ENCODE peak calls at places on chromosomes 5 and 9, in ten cellular contexts. One of them, this sample, is unnamed.

GRCh38 chr9:34741628-34742027 is 31.7 kb upstream of the CCL21 start:
- DNase-seq in IMR-90: no peak
- DNase-seq in suprapubic skin: no peak
- DNase-seq in NB4: peak; percentile 77
- DNase-seq in HepG2: no peak
- DNase-seq in transverse colon: no peak
- DNase-seq in tibial nerve: no peak
- DNase-seq in heart left ventricle: no peak
- DNase-seq in thyroid gland: no peak
- DNase-seq in uterus: no peak
- DNase-seq in this sample: no peak

GRCh38 chr5:133324058-133324457 is 272.2 kb downstream of the HSPA4 start:
- DNase-seq in transverse colon: no peak
- DNase-seq in heart left ventricle: no peak
- DNase-seq in thyroid gland: no peak
- DNase-seq in suprapubic skin: no peak
- DNase-seq in HepG2: no peak
- DNase-seq in tibial nerve: no peak
- DNase-seq in NB4: no peak
- DNase-seq in uterus: no peak
- DNase-seq in IMR-90: no peak
- DNase-seq in this sample: no peak

GRCh38 chr9:113164536-113165300 is 13.9 kb downstream of the SLC31A2 start:
- DNase-seq in suprapubic skin: no peak
- DNase-seq in tibial nerve: no peak
- DNase-seq in thyroid gland: peak; percentile 30
- DNase-seq in HepG2: no peak
- DNase-seq in IMR-90: peak; percentile 58
- DNase-seq in uterus: peak; percentile 35
- DNase-seq in heart left ventricle: peak; percentile 80
- DNase-seq in NB4: no peak
- DNase-seq in transverse colon: no peak
- DNase-seq in this sample: no peak

GRCh38 chr9:75229605-75230332 is 141.5 kb downstream of the OSTF1 start:
- DNase-seq in NB4: no peak
- DNase-seq in tibial nerve: no peak
- DNase-seq in uterus: no peak
- DNase-seq in transverse colon: peak; percentile 77
- DNase-seq in suprapubic skin: no peak
- DNase-seq in heart left ventricle: no peak
- DNase-seq in HepG2: peak; percentile 58
- DNase-seq in thyroid gland: peak; percentile 92
- DNase-seq in IMR-90: no peak
- DNase-seq in this sample: no peak

GRCh38 chr9:33379666-33380389 is 22.5 kb downstream of the AQP7 start:
- DNase-seq in HepG2: no peak
- DNase-seq in transverse colon: no peak
- DNase-seq in uterus: no peak
- DNase-seq in suprapubic skin: peak; percentile 64
- DNase-seq in heart left ventricle: peak; percentile 63
- DNase-seq in NB4: no peak
- DNase-seq in IMR-90: no peak
- DNase-seq in tibial nerve: no peak
- DNase-seq in thyroid gland: no peak
- DNase-seq in this sample: no peak

GRCh38 chr9:115494958-115495690 is 377.2 kb upstream of the TNC start:
- DNase-seq in transverse colon: no peak
- DNase-seq in uterus: no peak
- DNase-seq in NB4: no peak
- DNase-seq in tibial nerve: no peak
- DNase-seq in heart left ventricle: no peak
- DNase-seq in HepG2: peak; percentile 85
- DNase-seq in suprapubic skin: no peak
- DNase-seq in IMR-90: peak; percentile 8
- DNase-seq in thyroid gland: no peak
- DNase-seq in this sample: no peak

GRCh38 chr9:19720374-19720773 is 68.5 kb downstream of the SLC24A2 start:
- DNase-seq in NB4: peak; percentile 42
- DNase-seq in uterus: no peak
- DNase-seq in HepG2: peak; percentile 26
- DNase-seq in suprapubic skin: no peak
- DNase-seq in thyroid gland: no peak
- DNase-seq in IMR-90: peak; percentile 39
- DNase-seq in transverse colon: no peak
- DNase-seq in tibial nerve: no peak
- DNase-seq in heart left ventricle: no peak
- DNase-seq in this sample: peak; percentile 2

GRCh38 chr5:71887680-71888079 is 168.6 kb downstream of the CARTPT start:
- DNase-seq in NB4: peak; percentile 65
- DNase-seq in suprapubic skin: no peak
- DNase-seq in uterus: no peak
- DNase-seq in thyroid gland: no peak
- DNase-seq in IMR-90: peak; percentile 94
- DNase-seq in tibial nerve: no peak
- DNase-seq in transverse colon: no peak
- DNase-seq in heart left ventricle: no peak
- DNase-seq in HepG2: peak; percentile 70
- DNase-seq in this sample: peak; percentile 47

GRCh38 chr5:15013654-15014463 is 142.3 kb upstream of the ANKH start:
- DNase-seq in tibial nerve: no peak
- DNase-seq in NB4: peak; percentile 58
- DNase-seq in IMR-90: peak; percentile 80
- DNase-seq in HepG2: peak; percentile 75
- DNase-seq in uterus: no peak
- DNase-seq in transverse colon: no peak
- DNase-seq in heart left ventricle: no peak
- DNase-seq in thyroid gland: no peak
- DNase-seq in suprapubic skin: no peak
- DNase-seq in this sample: no peak

GRCh38 chr9:120913673-120914266 is 12.8 kb downstream of the TRAF1 start:
- DNase-seq in HepG2: no peak
- DNase-seq in heart left ventricle: no peak
- DNase-seq in IMR-90: no peak
- DNase-seq in suprapubic skin: no peak
- DNase-seq in NB4: peak; percentile 46
- DNase-seq in transverse colon: no peak
- DNase-seq in tibial nerve: no peak
- DNase-seq in thyroid gland: no peak
- DNase-seq in uterus: no peak
- DNase-seq in this sample: no peak

GRCh38 chr9:99105152-99106043 is 485 bp downstream of the TGFBR1 start:
- DNase-seq in heart left ventricle: peak; percentile 89
- DNase-seq in NB4: peak; percentile 74
- DNase-seq in HepG2: peak; percentile 52
- DNase-seq in IMR-90: peak; percentile 73
- DNase-seq in transverse colon: peak; percentile 84
- DNase-seq in suprapubic skin: peak; percentile 88
- DNase-seq in uterus: peak; percentile 65
- DNase-seq in tibial nerve: peak; percentile 58
- DNase-seq in thyroid gland: peak; percentile 84
- DNase-seq in this sample: peak; percentile 96
- TF ChIP-seq POLR2A in heart left ventricle: no peak
- TF ChIP-seq POLR2A in NB4: no peak
- TF ChIP-seq POLR2A in HepG2: peak; percentile 82
- TF ChIP-seq POLR2A in IMR-90: peak; percentile 74
- TF ChIP-seq POLR2A in transverse colon: peak; percentile 32
- TF ChIP-seq POLR2A in suprapubic skin: no peak
- TF ChIP-seq POLR2A in uterus: no peak
- TF ChIP-seq POLR2A in tibial nerve: no peak
- TF ChIP-seq POLR2A in thyroid gland: peak; percentile 35
- TF ChIP-seq POLR2A in this sample: peak; percentile 82

GRCh38 chr5:142324871-142325676 is at the start of gene SPRY4:
- DNase-seq in transverse colon: peak; percentile 91
- DNase-seq in NB4: peak; percentile 96
- DNase-seq in HepG2: peak; percentile 97
- DNase-seq in thyroid gland: peak; percentile 93
- DNase-seq in uterus: peak; percentile 92
- DNase-seq in tibial nerve: peak; percentile 88
- DNase-seq in suprapubic skin: peak; percentile 94
- DNase-seq in IMR-90: peak; percentile 98
- DNase-seq in heart left ventricle: peak; percentile 95
- DNase-seq in this sample: peak; percentile 75
- TF ChIP-seq POLR2A in transverse colon: peak; percentile 90
- TF ChIP-seq POLR2A in NB4: peak; percentile 86
- TF ChIP-seq POLR2A in HepG2: no peak
- TF ChIP-seq POLR2A in thyroid gland: no peak
- TF ChIP-seq POLR2A in uterus: peak; percentile 85
- TF ChIP-seq POLR2A in tibial nerve: peak; percentile 76
- TF ChIP-seq POLR2A in suprapubic skin: no peak
- TF ChIP-seq POLR2A in IMR-90: peak; percentile 98
- TF ChIP-seq POLR2A in heart left ventricle: peak; percentile 14
- TF ChIP-seq POLR2A in this sample: peak; percentile 99

DNA sequence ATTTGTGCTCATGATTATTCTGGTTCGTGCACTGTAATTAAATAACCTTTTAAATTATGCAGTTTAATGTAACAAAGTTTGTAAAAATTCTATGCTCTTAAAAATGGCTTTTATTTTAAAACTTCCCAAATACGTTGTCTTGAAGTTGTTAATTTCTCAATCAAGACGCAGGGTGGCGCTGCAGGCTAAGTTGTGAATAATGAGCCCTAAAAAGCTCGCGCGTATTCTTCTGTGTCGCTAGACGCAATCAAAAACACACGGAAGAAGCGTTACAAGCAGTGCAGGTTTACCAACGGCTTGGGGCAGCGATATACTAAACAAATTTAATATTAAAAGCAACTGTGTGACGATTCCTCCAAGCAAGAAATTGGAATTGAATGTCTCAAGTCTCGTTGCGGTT is at the start of gene PCDHB4:
- DNase-seq in transverse colon: no peak
- DNase-seq in heart left ventricle: no peak
- DNase-seq in thyroid gland: peak; percentile 15
- DNase-seq in suprapubic skin: no peak
- DNase-seq in HepG2: peak; percentile 5
- DNase-seq in IMR-90: no peak
- DNase-seq in tibial nerve: no peak
- DNase-seq in uterus: peak; percentile 45
- DNase-seq in NB4: peak; percentile 2
- DNase-seq in this sample: no peak
- TF ChIP-seq POLR2A in transverse colon: no peak
- TF ChIP-seq POLR2A in heart left ventricle: no peak
- TF ChIP-seq POLR2A in thyroid gland: no peak
- TF ChIP-seq POLR2A in suprapubic skin: no peak
- TF ChIP-seq POLR2A in HepG2: no peak
- TF ChIP-seq POLR2A in IMR-90: no peak
- TF ChIP-seq POLR2A in tibial nerve: no peak
- TF ChIP-seq POLR2A in uterus: no peak
- TF ChIP-seq POLR2A in NB4: no peak
- TF ChIP-seq POLR2A in this sample: no peak

GRCh38 chr5:127957701-127958190 is 125.8 kb upstream of the SLC12A2 start:
- DNase-seq in suprapubic skin: no peak
- DNase-seq in heart left ventricle: no peak
- DNase-seq in IMR-90: no peak
- DNase-seq in HepG2: no peak
- DNase-seq in transverse colon: no peak
- DNase-seq in uterus: no peak
- DNase-seq in tibial nerve: no peak
- DNase-seq in NB4: no peak
- DNase-seq in thyroid gland: no peak
- DNase-seq in this sample: no peak

GRCh38 chr5:127959152-127959764 is 124.3 kb upstream of the SLC12A2 start:
- DNase-seq in tibial nerve: peak; percentile 25
- DNase-seq in suprapubic skin: no peak
- DNase-seq in heart left ventricle: peak; percentile 84
- DNase-seq in NB4: no peak
- DNase-seq in IMR-90: peak; percentile 92
- DNase-seq in HepG2: peak; percentile 59
- DNase-seq in transverse colon: peak; percentile 83
- DNase-seq in thyroid gland: peak; percentile 79
- DNase-seq in uterus: peak; percentile 66
- DNase-seq in this sample: peak; percentile 21

GRCh38 chr5:127957183-127957582 is 126.4 kb upstream of the SLC12A2 start:
- DNase-seq in suprapubic skin: no peak
- DNase-seq in transverse colon: peak; percentile 52
- DNase-seq in uterus: peak; percentile 36
- DNase-seq in heart left ventricle: peak; percentile 69
- DNase-seq in IMR-90: peak; percentile 72
- DNase-seq in HepG2: peak; percentile 10
- DNase-seq in tibial nerve: no peak
- DNase-seq in thyroid gland: no peak
- DNase-seq in NB4: no peak
- DNase-seq in this sample: peak; percentile 34

GRCh38 chr5:127960126-127960744 is 123.3 kb upstream of the SLC12A2 start:
- DNase-seq in suprapubic skin: no peak
- DNase-seq in thyroid gland: no peak
- DNase-seq in tibial nerve: no peak
- DNase-seq in uterus: no peak
- DNase-seq in NB4: peak; percentile 16
- DNase-seq in HepG2: no peak
- DNase-seq in transverse colon: no peak
- DNase-seq in IMR-90: peak; percentile 16
- DNase-seq in heart left ventricle: no peak
- DNase-seq in this sample: no peak

GRCh38 chr5:127958421-127959011 is 125.0 kb upstream of the SLC12A2 start:
- DNase-seq in NB4: no peak
- DNase-seq in suprapubic skin: no peak
- DNase-seq in uterus: no peak
- DNase-seq in HepG2: peak; percentile 78
- DNase-seq in tibial nerve: no peak
- DNase-seq in heart left ventricle: no peak
- DNase-seq in transverse colon: peak; percentile 36
- DNase-seq in IMR-90: no peak
- DNase-seq in thyroid gland: no peak
- DNase-seq in this sample: no peak
- TF ChIP-seq POLR2A in NB4: no peak
- TF ChIP-seq POLR2A in suprapubic skin: no peak
- TF ChIP-seq POLR2A in uterus: no peak
- TF ChIP-seq POLR2A in HepG2: no peak
- TF ChIP-seq POLR2A in tibial nerve: no peak
- TF ChIP-seq POLR2A in heart left ventricle: no peak
- TF ChIP-seq POLR2A in transverse colon: no peak
- TF ChIP-seq POLR2A in IMR-90: no peak
- TF ChIP-seq POLR2A in thyroid gland: no peak
- TF ChIP-seq POLR2A in this sample: no peak

GRCh38 chr9:13705356-13705755 is 425.9 kb upstream of the MPDZ start:
- DNase-seq in suprapubic skin: no peak
- DNase-seq in heart left ventricle: no peak
- DNase-seq in HepG2: no peak
- DNase-seq in transverse colon: no peak
- DNase-seq in tibial nerve: no peak
- DNase-seq in uterus: no peak
- DNase-seq in NB4: no peak
- DNase-seq in thyroid gland: no peak
- DNase-seq in IMR-90: no peak
- DNase-seq in this sample: no peak
- TF ChIP-seq POLR2A in suprapubic skin: no peak
- TF ChIP-seq POLR2A in heart left ventricle: no peak
- TF ChIP-seq POLR2A in HepG2: no peak
- TF ChIP-seq POLR2A in transverse colon: no peak
- TF ChIP-seq POLR2A in tibial nerve: no peak
- TF ChIP-seq POLR2A in uterus: no peak
- TF ChIP-seq POLR2A in NB4: no peak
- TF ChIP-seq POLR2A in thyroid gland: no peak
- TF ChIP-seq POLR2A in IMR-90: no peak
- TF ChIP-seq POLR2A in this sample: no peak

GRCh38 chr9:94971378-94972131 is 245.1 kb downstream of the AOPEP start:
- DNase-seq in NB4: no peak
- DNase-seq in HepG2: peak; percentile 82
- DNase-seq in heart left ventricle: no peak
- DNase-seq in transverse colon: no peak
- DNase-seq in suprapubic skin: no peak
- DNase-seq in tibial nerve: no peak
- DNase-seq in thyroid gland: peak; percentile 79
- DNase-seq in IMR-90: no peak
- DNase-seq in uterus: no peak
- DNase-seq in this sample: no peak
- TF ChIP-seq POLR2A in NB4: no peak
- TF ChIP-seq POLR2A in HepG2: no peak
- TF ChIP-seq POLR2A in heart left ventricle: no peak
- TF ChIP-seq POLR2A in transverse colon: no peak
- TF ChIP-seq POLR2A in suprapubic skin: no peak
- TF ChIP-seq POLR2A in tibial nerve: no peak
- TF ChIP-seq POLR2A in thyroid gland: no peak
- TF ChIP-seq POLR2A in IMR-90: no peak
- TF ChIP-seq POLR2A in uterus: no peak
- TF ChIP-seq POLR2A in this sample: no peak